ENCODE peak calls at places on chromosomes 3 and 15, in eight cellular contexts. R, G, O, W, B, T, F and V are unnamed samples.

GRCh38 chr3:20080956-20081554 is 40.8 kb downstream of the KAT2B start:
- DNase-seq in R (no peak), G (no peak), O (peak), W (no peak), B (no peak), T (peak), F (no peak), V (no peak)

GRCh38 chr3:31361391-31362273 is 171.1 kb upstream of the STT3B start:
- DNase-seq in R (no peak), G (no peak), O (no peak), W (peak), B (no peak), T (no peak), F (no peak), V (peak)

GRCh38 chr3:112628038-112628437 is 12.9 kb downstream of the CCDC80 start:
- DNase-seq in R (no peak), G (no peak), O (no peak), W (no peak), B (no peak), T (no peak), F (no peak), V (no peak)

GRCh38 chr3:120227710-120228347 is 57.2 kb downstream of the GPR156 start:
- DNase-seq in R (no peak), G (no peak), O (no peak), W (no peak), B (no peak), T (no peak), F (no peak), V (no peak)

GRCh38 chr3:161108840-161109239 is 3.7 kb upstream of the B3GALNT1 start:
- DNase-seq in R (no peak), G (no peak), O (no peak), W (peak), B (no peak), T (no peak), F (no peak), V (no peak)

GRCh38 chr3:57397175-57398026 is 104.9 kb upstream of the ASB14 start:
- DNase-seq in R (peak), G (peak), O (peak), W (peak), B (no peak), T (no peak), F (no peak), V (no peak)

GRCh38 chr3:24963762-24964625 is 464.1 kb upstream of the RARB start:
- DNase-seq in R (no peak), G (no peak), O (peak), W (peak), B (no peak), T (no peak), F (no peak), V (peak)

GRCh38 chr3:197520311-197521276 is 35.2 kb downstream of the BDH1 start:
- DNase-seq in R (no peak), G (peak), O (peak), W (no peak), B (no peak), T (no peak), F (no peak), V (peak)

GRCh38 chr3:153161138-153161713 is 800 bp upstream of the RAP2B start:
- DNase-seq in R (peak), G (peak), O (peak), W (peak), B (peak), T (peak), F (peak), V (peak)

GRCh38 chr3:7789324-7789723 is 712.3 kb upstream of the LMCD1 start:
- DNase-seq in R (no peak), G (no peak), O (no peak), W (no peak), B (no peak), T (no peak), F (no peak), V (no peak)

GRCh38 chr3:181716916-181717315 is 5.2 kb downstream of the SOX2 start:
- DNase-seq in R (no peak), G (peak), O (no peak), W (no peak), B (no peak), T (no peak), F (no peak), V (no peak)

GRCh38 chr15:58247803-58248503 is 109.8 kb downstream of the AQP9 start:
- DNase-seq in R (no peak), G (no peak), O (no peak), W (no peak), B (no peak), T (peak), F (peak), V (no peak)

GRCh38 chr3:71064976-71065763 is 518.4 kb downstream of the FOXP1 start:
- DNase-seq in R (peak), G (peak), O (peak), W (no peak), B (peak), T (peak), F (peak), V (no peak)

GRCh38 chr3:169764164-169764452 is 752 bp downstream of the TERC start:
- DNase-seq in R (no peak), G (no peak), O (no peak), W (no peak), B (no peak), T (no peak), F (no peak), V (no peak)

GRCh38 chr3:184788751-184789150 is 23.2 kb upstream of the VPS8 start:
- DNase-seq in R (no peak), G (no peak), O (peak), W (no peak), B (no peak), T (no peak), F (peak), V (no peak)

GRCh38 chr3:161026612-161027217 is 78.4 kb downstream of the B3GALNT1 start:
- DNase-seq in R (no peak), G (no peak), O (no peak), W (no peak), B (no peak), T (no peak), F (no peak), V (no peak)

GRCh38 chr3:24641628-24642027 is 147.0 kb upstream of the THRB start:
- DNase-seq in R (no peak), G (no peak), O (no peak), W (no peak), B (no peak), T (no peak), F (no peak), V (no peak)

GRCh38 chr3:126994661-126995161 is 11.8 kb downstream of the PLXNA1 start:
- DNase-seq in R (no peak), G (no peak), O (peak), W (no peak), B (no peak), T (peak), F (no peak), V (no peak)

GRCh38 chr15:78880828-78881227 is 8.1 kb downstream of the MORF4L1 start:
- DNase-seq in R (no peak), G (no peak), O (no peak), W (no peak), B (no peak), T (no peak), F (no peak), V (no peak)

GRCh38 chr3:29381595-29381994 is 100.7 kb downstream of the RBMS3 start:
- DNase-seq in R (no peak), G (no peak), O (no peak), W (peak), B (no peak), T (no peak), F (no peak), V (no peak)